ENCODE peak calls at places on chromosomes 12 and 14, in four cellular contexts. X is endothelial cell, W is cerebellar nuclear complex, V is head of caudate nucleus. S is an unnamed sample.

GRCh38 chr12:118436002-118436724 is 59.8 kb downstream of the SUDS3 start:
- DNase-seq in X (peak; percentile 8), V (peak; percentile 12), W (no peak), S (no peak)

GRCh38 chr14:92783813-92784431 is 10.2 kb upstream of the GOLGA5 start:
- DNase-seq in X (peak; percentile 9), V (no peak), W (no peak), S (no peak)

GRCh38 chr14:69726761-69727511 is 40.0 kb upstream of the SRSF5 start:
- DNase-seq in W (peak; percentile 53), V (peak; percentile 81), X (peak; percentile 88), S (peak; percentile 94)

GRCh38 chr12:72273499-72273837 is 1.3 kb downstream of the TRHDE start:
- DNase-seq in V (no peak), X (peak; percentile 13), W (no peak), S (no peak)

GRCh38 chr14:40213701-40214100 is 781.5 kb upstream of the FBXO33 start:
- DNase-seq in V (no peak), W (no peak), X (no peak), S (no peak)

GRCh38 chr12:65857875-65858274 is 33.6 kb downstream of the HMGA2 start:
- DNase-seq in W (no peak), V (no peak), X (no peak), S (no peak)

GRCh38 chr12:47797432-47797831 is 22.3 kb downstream of the HDAC7 start:
- DNase-seq in W (no peak), V (peak; percentile 61), X (no peak), S (no peak)

GRCh38 chr12:52206309-52207040 is 14.7 kb upstream of the KRT80 start:
- DNase-seq in X (no peak), V (no peak), W (no peak), S (no peak)

GRCh38 chr12:22256076-22256475 is 78.4 kb downstream of the ST8SIA1 start:
- DNase-seq in X (no peak), W (no peak), V (no peak), S (no peak)

GRCh38 chr12:4287325-4288290 is 14.0 kb downstream of the CCND2 start:
- DNase-seq in W (no peak), X (no peak), V (no peak), S (no peak)

GRCh38 chr12:30902001-30902400 is 24.5 kb upstream of the TSPAN11 start:
- DNase-seq in W (no peak), X (no peak), V (no peak), S (no peak)